ENCODE peak calls at places on chromosomes 1 and 21, in eight cellular contexts. S is GM23338, P is stomach, G is HCT116, J is prostate gland, Y is GM12891, O is spleen, C is upper lobe of left lung. N is an unnamed sample.

GRCh38 chr1:29933110-29933509 is 696.8 kb downstream of the PTPRU start:
- DNase-seq in S (no peak), P (no peak), G (no peak), J (no peak), Y (no peak), O (peak), C (no peak), N (no peak)

GRCh38 chr1:22018583-22019559 is 17.4 kb downstream of the CELA3A start:
- DNase-seq in S (peak), P (peak), G (no peak), J (no peak), Y (peak), O (peak), C (no peak), N (no peak)

GRCh38 chr1:33641099-33641830 is 168.8 kb downstream of the ZSCAN20 start:
- DNase-seq in S (peak), P (no peak), G (peak), J (no peak), Y (no peak), O (no peak), C (no peak), N (no peak)

GRCh38 chr1:220786337-220787068 is at the start of gene MTARC1:
- DNase-seq in S (peak), P (peak), G (no peak), J (peak), Y (no peak), O (peak), C (peak), N (peak)

GRCh38 chr1:115829023-115829674 is 11.8 kb downstream of the NHLH2 start:
- DNase-seq in S (peak), P (no peak), G (peak), J (no peak), Y (no peak), O (no peak), C (no peak), N (no peak)

GRCh38 chr1:83929184-83929583 is 69.7 kb downstream of the TTLL7 start:
- DNase-seq in S (no peak), P (no peak), G (no peak), J (no peak), Y (no peak), O (no peak), C (no peak), N (no peak)

GRCh38 chr21:19468981-19469715 is 1065.6 kb upstream of the TMPRSS15 start:
- DNase-seq in S (no peak), P (no peak), G (no peak), J (no peak), Y (no peak), O (no peak), C (no peak), N (no peak)

GRCh38 chr1:96722161-96722908 is 751 bp downstream of the PTBP2 start:
- DNase-seq in S (peak), P (peak), G (no peak), J (peak), Y (no peak), O (peak), C (peak), N (peak)

GRCh38 chr1:93816970-93817738 is 61.9 kb downstream of the DNTTIP2 start:
- DNase-seq in S (no peak), P (no peak), G (no peak), J (no peak), Y (no peak), O (no peak), C (peak), N (peak)

GRCh38 chr1:174800221-174800791 is 199.4 kb upstream of the CACYBP start:
- DNase-seq in S (peak), P (no peak), G (no peak), J (peak), Y (no peak), O (peak), C (no peak), N (peak)

GRCh38 chr1:220326578-220326977 is 54.3 kb upstream of the RAB3GAP2 start:
- DNase-seq in S (peak), P (no peak), G (no peak), J (no peak), Y (no peak), O (no peak), C (no peak), N (no peak)

GRCh38 chr1:46643368-46643775 is 24.8 kb downstream of the ATPAF1 start:
- DNase-seq in S (no peak), P (no peak), G (no peak), J (peak), Y (no peak), O (no peak), C (no peak), N (no peak)

GRCh38 chr1:84427520-84428188 is 29.4 kb downstream of the DNASE2B start:
- DNase-seq in S (no peak), P (no peak), G (peak), J (no peak), Y (no peak), O (no peak), C (no peak), N (no peak)

GRCh38 chr1:203180611-203181330 is 5.1 kb upstream of the MYBPH start:
- DNase-seq in S (no peak), P (no peak), G (no peak), J (no peak), Y (no peak), O (peak), C (no peak), N (peak)

GRCh38 chr1:15038232-15039016 is 115.1 kb upstream of the TMEM51 start:
- DNase-seq in S (peak), P (no peak), G (peak), J (no peak), Y (no peak), O (no peak), C (no peak), N (peak)

GRCh38 chr1:167057297-167057688 is 32.9 kb downstream of the GPA33 start:
- DNase-seq in S (peak), P (peak), G (peak), J (peak), Y (no peak), O (no peak), C (no peak), N (peak)

GRCh38 chr1:66239834-66240233 is 294.1 kb upstream of the SGIP1 start:
- DNase-seq in S (peak), P (no peak), G (no peak), J (no peak), Y (no peak), O (no peak), C (no peak), N (no peak)

GRCh38 chr1:66240491-66241484 is 293.2 kb upstream of the SGIP1 start:
- DNase-seq in S (no peak), P (no peak), G (no peak), J (no peak), Y (no peak), O (no peak), C (no peak), N (no peak)

GRCh38 chr1:66244429-66244828 is 289.5 kb upstream of the SGIP1 start:
- DNase-seq in S (no peak), P (no peak), G (no peak), J (no peak), Y (no peak), O (no peak), C (no peak), N (peak)

GRCh38 chr1:66243548-66244130 is 290.3 kb upstream of the SGIP1 start:
- DNase-seq in S (no peak), P (no peak), G (no peak), J (no peak), Y (no peak), O (no peak), C (no peak), N (no peak)

DNA sequence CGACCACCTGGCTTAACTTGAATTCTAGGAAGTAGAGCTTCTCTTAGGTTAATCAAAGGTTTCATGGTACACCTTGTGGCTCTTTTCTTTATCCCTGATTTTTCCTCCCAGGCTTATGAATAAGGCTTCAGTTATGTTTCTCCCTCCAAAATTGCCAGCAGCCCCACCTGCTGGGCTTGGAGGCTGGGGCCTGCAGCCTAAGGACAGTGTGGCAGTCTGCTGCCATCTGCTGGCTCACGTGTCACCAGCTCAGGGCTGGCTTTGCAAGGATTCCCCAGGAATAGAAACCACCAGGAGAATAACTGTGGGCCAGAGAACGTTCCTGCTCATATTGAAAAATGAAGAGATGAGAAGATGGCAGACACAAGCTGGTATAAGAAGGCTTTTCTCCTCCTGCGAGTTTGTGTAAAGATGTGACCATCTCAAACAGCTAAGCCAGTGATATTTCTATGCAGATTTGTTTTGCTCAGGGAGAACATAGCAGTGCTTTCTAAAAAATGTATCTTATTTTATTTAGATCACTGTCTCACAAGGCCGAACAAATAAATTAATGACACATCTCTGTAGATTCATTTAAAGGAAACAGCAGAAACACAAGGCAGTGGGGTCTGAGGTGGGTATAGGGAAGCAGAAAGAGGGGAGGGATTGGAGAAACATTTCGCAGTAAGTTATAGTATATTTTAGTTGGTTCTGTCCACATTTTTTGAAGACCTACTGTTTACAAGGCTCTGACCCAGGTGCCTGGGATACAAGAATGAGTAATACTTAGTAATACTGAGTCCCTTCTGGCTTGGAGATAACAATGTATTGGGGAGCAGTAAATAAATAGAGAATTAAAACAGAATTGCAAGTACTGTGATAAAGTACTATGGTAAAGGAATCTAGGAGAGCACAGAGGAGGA is 291.1 kb upstream of the SGIP1 start:
- DNase-seq in S (peak), P (peak), G (peak), J (peak), Y (peak), O (peak), C (peak), N (peak)
- TF ChIP-seq POLR2AphosphoS5 in S (no peak), P (no peak), G (no peak), J (peak), Y (no peak), O (no peak), C (no peak), N (no peak)

DNA sequence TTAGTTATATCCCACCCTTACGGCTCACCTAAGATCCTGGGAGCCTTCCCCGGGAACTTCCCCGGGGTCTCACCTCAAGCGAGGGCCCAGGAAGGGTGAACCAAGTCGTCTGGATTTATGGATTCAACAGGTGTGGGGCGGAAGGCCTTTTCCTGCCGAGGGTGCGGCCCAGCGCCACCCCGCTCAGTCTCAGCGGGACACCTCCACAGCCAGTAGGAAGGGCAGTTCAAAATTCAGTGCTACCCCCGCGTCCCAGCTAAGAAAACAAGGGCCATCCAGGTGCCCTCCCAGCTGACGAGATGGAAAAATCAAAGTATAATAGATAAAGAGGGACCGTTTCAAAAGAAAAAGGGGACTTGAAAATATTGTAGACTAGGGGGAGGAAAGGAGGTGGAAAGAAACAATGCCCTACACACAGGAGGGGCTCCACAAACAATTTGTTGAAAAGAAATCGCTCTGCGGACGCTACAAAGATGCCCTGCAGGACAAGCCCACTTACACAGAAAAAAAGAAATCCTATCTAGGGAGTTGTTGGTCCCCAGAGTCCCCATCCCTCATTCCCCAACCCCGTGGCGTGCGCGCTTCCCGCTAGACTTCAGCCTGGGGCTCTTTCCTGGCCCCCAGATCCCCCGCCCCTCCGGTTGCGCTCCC is 1.3 kb downstream of the SLC2A1 start:
- DNase-seq in S (peak), P (no peak), G (no peak), J (peak), Y (no peak), O (peak), C (peak), N (no peak)
- TF ChIP-seq POLR2AphosphoS5 in S (no peak), P (no peak), G (peak), J (peak), Y (no peak), O (no peak), C (no peak), N (no peak)

GRCh38 chr21:41759926-41760325 is 6.9 kb downstream of the RIPK4 start:
- DNase-seq in S (no peak), P (no peak), G (no peak), J (no peak), Y (no peak), O (peak), C (no peak), N (no peak)
- TF ChIP-seq POLR2AphosphoS5 in S (no peak), P (no peak), G (no peak), J (no peak), Y (no peak), O (no peak), C (no peak), N (no peak)

DNA sequence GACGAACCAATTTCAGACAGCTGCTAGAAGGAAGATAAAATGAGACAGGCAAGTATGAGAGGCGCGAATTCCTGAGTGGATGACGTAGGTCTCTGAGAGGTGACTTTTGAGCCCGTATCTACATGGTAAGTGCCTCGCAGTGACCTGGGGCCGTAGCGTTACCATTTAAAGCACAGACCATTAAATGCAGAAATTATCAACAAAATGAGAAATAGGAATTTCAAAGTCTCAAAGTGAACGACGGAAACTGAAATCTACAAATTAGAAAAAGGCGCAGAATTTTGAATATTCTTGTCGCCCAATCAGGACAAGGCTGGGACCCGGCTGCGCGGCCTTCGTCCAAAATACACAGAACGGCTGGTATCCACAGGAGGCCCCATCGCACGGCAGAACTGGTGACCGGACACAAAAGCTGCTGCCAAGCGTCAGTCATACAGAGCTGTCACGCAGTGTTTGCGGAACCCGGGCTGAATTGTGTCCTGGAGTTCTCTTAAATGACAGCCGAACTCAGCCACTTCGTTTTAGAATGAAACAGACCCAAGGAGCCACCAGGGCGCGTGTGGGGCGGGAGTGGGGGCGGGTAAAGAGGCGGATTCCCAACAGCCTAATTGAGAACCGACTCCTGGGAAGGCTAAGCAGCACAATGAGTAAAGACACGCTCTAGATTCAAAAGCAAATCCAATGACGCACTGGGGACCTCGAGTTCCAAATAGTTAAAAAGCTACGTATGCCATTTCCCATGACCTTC is 13.8 kb upstream of the BOLA1 start:
- DNase-seq in S (peak), P (peak), G (peak), J (peak), Y (no peak), O (peak), C (peak), N (peak)
- TF ChIP-seq POLR2AphosphoS5 in S (peak), P (peak), G (peak), J (peak), Y (peak), O (peak), C (peak), N (peak)

DNA sequence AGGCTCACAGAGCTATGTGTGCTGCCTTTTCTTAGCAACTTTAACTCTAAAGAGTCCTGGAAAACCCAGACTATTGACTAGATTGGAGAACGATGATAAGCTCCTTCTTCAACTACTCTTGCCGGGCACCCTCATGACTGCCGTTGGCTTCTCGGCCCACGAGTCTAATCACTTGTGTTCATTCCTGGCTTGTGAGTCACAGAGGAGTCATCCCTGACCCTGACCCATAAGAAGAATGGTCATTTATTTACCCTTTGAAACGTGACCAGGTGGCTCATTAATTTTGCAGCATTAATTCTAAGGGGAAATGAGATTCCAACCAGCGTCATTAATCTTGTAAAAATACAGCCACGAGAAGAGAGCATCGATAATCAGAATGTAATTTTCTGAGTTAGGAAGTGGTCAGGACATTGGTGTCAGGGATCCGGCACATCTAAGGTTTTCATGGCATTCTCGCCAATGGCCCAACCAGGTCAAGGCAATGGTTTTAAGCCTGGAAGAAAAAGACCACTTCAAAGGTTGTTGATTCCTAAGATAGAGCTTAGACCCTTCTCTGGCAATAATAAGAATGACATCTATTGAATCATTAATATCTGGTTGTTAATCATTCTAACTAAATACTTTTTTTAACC is 183.6 kb upstream of the RUNX1 start:
- DNase-seq in S (no peak), P (peak), G (peak), J (no peak), Y (no peak), O (no peak), C (no peak), N (no peak)
- TF ChIP-seq POLR2AphosphoS5 in S (no peak), P (peak), G (no peak), J (no peak), Y (no peak), O (no peak), C (peak), N (no peak)

GRCh38 chr1:180092931-180093650 is 61.6 kb upstream of the QSOX1 start:
- DNase-seq in S (no peak), P (no peak), G (no peak), J (no peak), Y (no peak), O (no peak), C (no peak), N (no peak)
- TF ChIP-seq POLR2AphosphoS5 in S (no peak), P (no peak), G (no peak), J (no peak), Y (no peak), O (no peak), C (no peak), N (no peak)

DNA sequence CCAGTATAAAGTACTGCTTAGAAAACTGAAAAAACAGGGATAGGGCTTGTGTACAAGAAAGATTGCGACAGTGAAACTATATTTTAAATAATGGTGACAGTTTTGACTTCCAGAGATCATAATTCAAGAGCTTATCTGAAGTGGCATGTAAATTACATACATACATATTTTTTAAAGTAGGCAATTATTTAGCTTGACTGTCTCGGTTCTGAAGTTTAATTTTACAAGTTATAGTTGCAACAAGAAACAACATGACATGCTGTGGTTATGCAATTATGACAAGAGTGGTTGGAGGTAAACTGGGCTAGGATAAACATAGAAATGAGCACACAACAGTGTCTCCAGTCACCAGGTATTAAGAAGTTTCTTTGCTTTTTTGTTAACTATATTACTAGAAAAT is 4.1 kb downstream of the C1orf21 start:
- DNase-seq in S (no peak), P (no peak), G (no peak), J (no peak), Y (no peak), O (no peak), C (no peak), N (no peak)
- TF ChIP-seq POLR2AphosphoS5 in S (no peak), P (no peak), G (no peak), J (no peak), Y (no peak), O (no peak), C (no peak), N (no peak)

N was measured in SK-N-SH.